ENCODE peak calls at places on chromosomes 1 and 21, in four cellular contexts. One of them, this sample, is unnamed.

GRCh38 chr1:41713557-41714327 is 205.0 kb downstream of the HIVEP3 start:
- DNase-seq in pancreas: no peak
- DNase-seq in GM12864: no peak
- DNase-seq in neural crest cell: no peak
- DNase-seq in this sample: peak; percentile 73

GRCh38 chr1:152002960-152003359 is 9.3 kb upstream of the S100A10 start:
- DNase-seq in GM12864: no peak
- DNase-seq in pancreas: no peak
- DNase-seq in neural crest cell: no peak
- DNase-seq in this sample: no peak

GRCh38 chr1:245715970-245716369 is 561.2 kb downstream of the KIF26B start:
- DNase-seq in GM12864: no peak
- DNase-seq in pancreas: no peak
- DNase-seq in neural crest cell: no peak
- DNase-seq in this sample: no peak

GRCh38 chr1:6418668-6419396 is 887 bp downstream of the HES2 start:
- DNase-seq in pancreas: no peak
- DNase-seq in GM12864: no peak
- DNase-seq in neural crest cell: no peak
- DNase-seq in this sample: no peak

GRCh38 chr1:231338270-231339128 is at the start of gene SPRTN:
- DNase-seq in pancreas: no peak
- DNase-seq in neural crest cell: no peak
- DNase-seq in GM12864: no peak
- DNase-seq in this sample: peak; percentile 64

GRCh38 chr21:37449302-37449937 is 82.8 kb downstream of the DYRK1A start:
- DNase-seq in neural crest cell: no peak
- DNase-seq in pancreas: no peak
- DNase-seq in GM12864: no peak
- DNase-seq in this sample: no peak

GRCh38 chr1:8396083-8396911 is 78.4 kb downstream of the SLC45A1 start:
- DNase-seq in GM12864: no peak
- DNase-seq in pancreas: no peak
- DNase-seq in neural crest cell: no peak
- DNase-seq in this sample: no peak

GRCh38 chr1:116826818-116827606 is 72.8 kb downstream of the CD2 start:
- DNase-seq in pancreas: no peak
- DNase-seq in GM12864: peak; percentile 87
- DNase-seq in neural crest cell: no peak
- DNase-seq in this sample: no peak

GRCh38 chr1:151774540-151774939 is 11.2 kb upstream of the MRPL9 start:
- DNase-seq in pancreas: no peak
- DNase-seq in neural crest cell: no peak
- DNase-seq in GM12864: no peak
- DNase-seq in this sample: no peak

GRCh38 chr1:228544921-228545591 is 57.9 kb downstream of the RNF187 start:
- DNase-seq in neural crest cell: no peak
- DNase-seq in pancreas: no peak
- DNase-seq in GM12864: no peak
- DNase-seq in this sample: no peak

GRCh38 chr1:35408925-35409324 is 140.4 kb downstream of the ZMYM4 start:
- DNase-seq in GM12864: no peak
- DNase-seq in neural crest cell: no peak
- DNase-seq in pancreas: no peak
- DNase-seq in this sample: no peak

GRCh38 chr1:209597496-209597895 is 14.0 kb downstream of the CAMK1G start:
- DNase-seq in GM12864: no peak
- DNase-seq in neural crest cell: no peak
- DNase-seq in pancreas: no peak
- DNase-seq in this sample: no peak

GRCh38 chr1:157115429-157115838 is 15.8 kb upstream of the ETV3L start:
- DNase-seq in pancreas: no peak
- DNase-seq in neural crest cell: no peak
- DNase-seq in GM12864: no peak
- DNase-seq in this sample: peak; percentile 59

GRCh38 chr1:3772715-3773571 is at the start of gene SMIM1:
- DNase-seq in GM12864: no peak
- DNase-seq in pancreas: no peak
- DNase-seq in neural crest cell: no peak
- DNase-seq in this sample: peak; percentile 36

GRCh38 chr1:104830534-104830933 is 1080.8 kb downstream of the AMY1C start:
- DNase-seq in neural crest cell: no peak
- DNase-seq in pancreas: no peak
- DNase-seq in GM12864: no peak
- DNase-seq in this sample: no peak

GRCh38 chr1:234926252-234926573 is 202.4 kb downstream of the TOMM20 start:
- DNase-seq in GM12864: no peak
- DNase-seq in neural crest cell: no peak
- DNase-seq in pancreas: no peak
- DNase-seq in this sample: no peak

GRCh38 chr1:60255565-60255964 is 182.0 kb upstream of the C1orf87 start:
- DNase-seq in neural crest cell: no peak
- DNase-seq in pancreas: no peak
- DNase-seq in GM12864: no peak
- DNase-seq in this sample: no peak

GRCh38 chr1:67735806-67736627 is 51.0 kb downstream of the GADD45A start:
- DNase-seq in pancreas: peak; percentile 30
- DNase-seq in GM12864: peak; percentile 71
- DNase-seq in neural crest cell: peak; percentile 6
- DNase-seq in this sample: no peak

GRCh38 chr1:243850013-243850367 is at the start of gene AKT3:
- DNase-seq in neural crest cell: no peak
- DNase-seq in pancreas: peak; percentile 70
- DNase-seq in GM12864: no peak
- DNase-seq in this sample: peak; percentile 86

GRCh38 chr1:203148127-203148526 is 20.6 kb downstream of the ADORA1 start:
- DNase-seq in neural crest cell: no peak
- DNase-seq in pancreas: no peak
- DNase-seq in GM12864: no peak
- DNase-seq in this sample: no peak

GRCh38 chr1:237794071-237794470 is 96.7 kb downstream of the ZP4 start:
- DNase-seq in GM12864: no peak
- DNase-seq in pancreas: no peak
- DNase-seq in neural crest cell: no peak
- DNase-seq in this sample: no peak

GRCh38 chr21:45496968-45497845 is 45.0 kb downstream of the SLC19A1 start:
- DNase-seq in GM12864: no peak
- DNase-seq in pancreas: no peak
- DNase-seq in neural crest cell: no peak
- DNase-seq in this sample: peak; percentile 14

GRCh38 chr1:14553711-14554110 is 44.8 kb upstream of the KAZN start:
- DNase-seq in pancreas: no peak
- DNase-seq in neural crest cell: no peak
- DNase-seq in GM12864: no peak
- DNase-seq in this sample: no peak

GRCh38 chr1:42737257-42737656 is 2.8 kb downstream of the CLDN19 start:
- DNase-seq in pancreas: peak; percentile 71
- DNase-seq in GM12864: peak; percentile 4
- DNase-seq in neural crest cell: no peak
- DNase-seq in this sample: no peak

GRCh38 chr1:10653370-10654125 is 142.9 kb downstream of the CASZ1 start:
- DNase-seq in pancreas: no peak
- DNase-seq in neural crest cell: no peak
- DNase-seq in GM12864: no peak
- DNase-seq in this sample: no peak

GRCh38 chr1:159177273-159177907 is 6.0 kb downstream of the CADM3 start:
- DNase-seq in pancreas: peak; percentile 35
- DNase-seq in neural crest cell: peak; percentile 49
- DNase-seq in GM12864: no peak
- DNase-seq in this sample: no peak

GRCh38 chr1:183331095-183331742 is 87.0 kb downstream of the NMNAT2 start:
- DNase-seq in pancreas: no peak
- DNase-seq in GM12864: no peak
- DNase-seq in neural crest cell: no peak
- DNase-seq in this sample: peak; percentile 54

GRCh38 chr1:177847843-177848242 is 122.0 kb downstream of the SEC16B start:
- DNase-seq in GM12864: no peak
- DNase-seq in neural crest cell: no peak
- DNase-seq in pancreas: no peak
- DNase-seq in this sample: no peak

GRCh38 chr21:39633043-39633442 is 20.3 kb downstream of the B3GALT5 start:
- DNase-seq in GM12864: no peak
- DNase-seq in neural crest cell: no peak
- DNase-seq in pancreas: no peak
- DNase-seq in this sample: no peak

GRCh38 chr21:26811031-26811430 is 34.2 kb downstream of the ADAMTS1 start:
- DNase-seq in GM12864: no peak
- DNase-seq in pancreas: no peak
- DNase-seq in neural crest cell: no peak
- DNase-seq in this sample: no peak
- TF ChIP-seq CTCF in GM12864: no peak
- TF ChIP-seq CTCF in pancreas: no peak
- TF ChIP-seq CTCF in neural crest cell: no peak
- TF ChIP-seq CTCF in this sample: no peak

GRCh38 chr1:89953072-89953626 is 41.8 kb upstream of the ZNF326 start:
- DNase-seq in neural crest cell: no peak
- DNase-seq in pancreas: no peak
- DNase-seq in GM12864: no peak
- DNase-seq in this sample: no peak
- TF ChIP-seq CTCF in neural crest cell: peak; percentile 15
- TF ChIP-seq CTCF in pancreas: no peak
- TF ChIP-seq CTCF in GM12864: peak; percentile 42
- TF ChIP-seq CTCF in this sample: no peak

GRCh38 chr1:28229089-28229488 is 3.7 kb downstream of the DNAJC8 start:
- DNase-seq in pancreas: no peak
- DNase-seq in neural crest cell: no peak
- DNase-seq in GM12864: no peak
- DNase-seq in this sample: no peak

GRCh38 chr1:28235746-28236655 is at the start of gene ATP5IF1:
- DNase-seq in pancreas: peak; percentile 96
- DNase-seq in neural crest cell: peak; percentile 88
- DNase-seq in GM12864: peak; percentile 96
- DNase-seq in this sample: peak; percentile 94

GRCh38 chr1:28236656-28237331 is 870 bp downstream of the ATP5IF1 start:
- DNase-seq in GM12864: no peak
- DNase-seq in pancreas: no peak
- DNase-seq in neural crest cell: no peak
- DNase-seq in this sample: no peak

GRCh38 chr1:28233264-28233606 is 406 bp upstream of the DNAJC8 start:
- DNase-seq in GM12864: no peak
- DNase-seq in neural crest cell: no peak
- DNase-seq in pancreas: no peak
- DNase-seq in this sample: no peak

GRCh38 chr1:28232558-28233263 is at the start of gene DNAJC8:
- DNase-seq in GM12864: peak; percentile 84
- DNase-seq in pancreas: peak; percentile 89
- DNase-seq in neural crest cell: peak; percentile 84
- DNase-seq in this sample: peak; percentile 97
- TF ChIP-seq CTCF in GM12864: no peak
- TF ChIP-seq CTCF in pancreas: no peak
- TF ChIP-seq CTCF in neural crest cell: no peak
- TF ChIP-seq CTCF in this sample: no peak

GRCh38 chr1:56967900-56968832 is 2.4 kb upstream of the C8B start:
- DNase-seq in pancreas: peak; percentile 33
- DNase-seq in neural crest cell: peak; percentile 54
- DNase-seq in GM12864: no peak
- DNase-seq in this sample: peak; percentile 78
- TF ChIP-seq CTCF in pancreas: peak; percentile 45
- TF ChIP-seq CTCF in neural crest cell: peak; percentile 69
- TF ChIP-seq CTCF in GM12864: peak; percentile 39
- TF ChIP-seq CTCF in this sample: peak; percentile 81

DNA sequence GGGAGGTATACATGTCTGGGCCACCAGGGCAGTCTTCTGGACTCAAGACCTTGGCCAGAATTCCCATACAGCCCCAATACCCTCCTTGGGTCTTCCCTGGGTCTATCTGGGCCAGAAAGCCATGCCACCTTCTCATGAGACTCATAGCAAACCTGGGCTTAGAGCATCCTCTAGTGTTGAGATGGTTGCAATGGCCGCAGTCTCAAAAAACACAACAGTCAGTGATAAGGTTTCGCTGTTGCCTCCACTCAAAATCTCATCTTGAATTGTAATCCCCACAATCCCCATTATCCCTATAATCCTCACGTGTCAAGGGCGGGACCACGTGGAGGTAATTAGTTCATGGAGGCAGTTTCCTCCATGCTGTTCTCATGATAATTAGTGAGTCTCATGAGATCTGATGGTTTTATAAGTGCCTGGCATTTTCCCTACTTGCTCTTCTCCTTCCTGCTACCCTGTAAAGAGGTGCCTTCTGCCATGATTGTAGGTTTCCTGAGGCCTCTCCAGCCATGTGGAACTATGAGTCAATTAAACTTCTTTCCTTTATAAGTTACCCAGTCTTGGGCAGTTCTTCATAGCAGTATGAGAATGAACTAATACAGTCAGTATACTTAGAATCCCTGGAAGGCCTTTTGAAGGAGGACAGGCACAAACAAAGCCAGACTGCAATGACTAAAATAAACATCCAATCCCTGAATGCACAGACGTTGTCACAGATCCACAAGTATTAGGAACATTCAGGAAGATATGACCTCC is 77.0 kb downstream of the CTH start:
- DNase-seq in GM12864: no peak
- DNase-seq in pancreas: peak; percentile 14
- DNase-seq in neural crest cell: peak; percentile 16
- DNase-seq in this sample: no peak
- TF ChIP-seq CTCF in GM12864: peak; percentile 96
- TF ChIP-seq CTCF in pancreas: peak; percentile 37
- TF ChIP-seq CTCF in neural crest cell: peak; percentile 66
- TF ChIP-seq CTCF in this sample: peak; percentile 16

GRCh38 chr1:27959792-27960603 is at the start of gene XKR8:
- DNase-seq in neural crest cell: peak; percentile 67
- DNase-seq in pancreas: peak; percentile 80
- DNase-seq in GM12864: no peak
- DNase-seq in this sample: peak; percentile 82
- TF ChIP-seq CTCF in neural crest cell: peak; percentile 53
- TF ChIP-seq CTCF in pancreas: peak; percentile 38
- TF ChIP-seq CTCF in GM12864: peak; percentile 42
- TF ChIP-seq CTCF in this sample: peak; percentile 21